ENCODE peak calls at places on chromosome 18, in six cellular contexts. U, H, P, D, G and N are unnamed samples.

GRCh38 chr18:21167641-21168372 is 56.2 kb upstream of the ROCK1 start:
- DNase-seq in U (no peak), H (peak), P (no peak), D (peak), G (no peak), N (no peak)

GRCh38 chr18:67300498-67300897 is 216.0 kb downstream of the DSEL start:
- DNase-seq in U (no peak), H (peak), P (no peak), D (no peak), G (no peak), N (no peak)

GRCh38 chr18:68288408-68288807 is 426.5 kb downstream of the TMX3 start:
- DNase-seq in U (no peak), H (no peak), P (no peak), D (no peak), G (no peak), N (no peak)

GRCh38 chr18:10265560-10266235 is 188.7 kb upstream of the APCDD1 start:
- DNase-seq in U (no peak), H (no peak), P (no peak), D (no peak), G (peak), N (no peak)

GRCh38 chr18:63322908-63323634 is 3.5 kb upstream of the BCL2 start:
- DNase-seq in U (peak), H (peak), P (peak), D (peak), G (peak), N (peak)

GRCh38 chr18:76955529-76956170 is 133.3 kb downstream of the ZNF236 start:
- DNase-seq in U (no peak), H (no peak), P (no peak), D (no peak), G (no peak), N (no peak)

GRCh38 chr18:11994346-11994707 is 13.0 kb downstream of the IMPA2 start:
- DNase-seq in U (no peak), H (peak), P (peak), D (no peak), G (peak), N (no peak)

GRCh38 chr18:12296087-12296403 is 12.0 kb upstream of the TUBB6 start:
- DNase-seq in U (no peak), H (no peak), P (peak), D (no peak), G (peak), N (no peak)

GRCh38 chr18:32956591-32957310 is 183.9 kb upstream of the KLHL14 start:
- DNase-seq in U (no peak), H (peak), P (peak), D (no peak), G (no peak), N (no peak)

GRCh38 chr18:58216071-58216471 is 172.0 kb downstream of the NEDD4L start:
- DNase-seq in U (no peak), H (no peak), P (no peak), D (no peak), G (no peak), N (no peak)

GRCh38 chr18:49160075-49160930 is 209.5 kb upstream of the SMAD7 start:
- DNase-seq in U (no peak), H (no peak), P (peak), D (no peak), G (no peak), N (no peak)

GRCh38 chr18:35088931-35089330 is 47.7 kb downstream of the MAPRE2 start:
- DNase-seq in U (no peak), H (no peak), P (peak), D (no peak), G (peak), N (no peak)

GRCh38 chr18:72840109-72840508 is 27.7 kb downstream of the NETO1 start:
- DNase-seq in U (no peak), H (no peak), P (no peak), D (no peak), G (no peak), N (no peak)

GRCh38 chr18:13389491-13390131 is 171.1 kb downstream of the LDLRAD4 start:
- DNase-seq in U (no peak), H (no peak), P (no peak), D (no peak), G (no peak), N (no peak)

GRCh38 chr18:46555724-46556123 is 101.3 kb downstream of the LOXHD1 start:
- DNase-seq in U (no peak), H (no peak), P (peak), D (no peak), G (no peak), N (no peak)

GRCh38 chr18:46459789-46460455 is 197.1 kb downstream of the LOXHD1 start:
- DNase-seq in U (no peak), H (no peak), P (no peak), D (no peak), G (no peak), N (no peak)

GRCh38 chr18:77811510-77811909 is 561.9 kb downstream of the GALR1 start:
- DNase-seq in U (no peak), H (peak), P (no peak), D (no peak), G (no peak), N (no peak)

GRCh38 chr18:63099848-63100625 is 219.5 kb downstream of the BCL2 start:
- DNase-seq in U (no peak), H (no peak), P (no peak), D (no peak), G (no peak), N (no peak)

GRCh38 chr18:38963943-38964660 is 1398.5 kb upstream of the CELF4 start:
- DNase-seq in U (no peak), H (no peak), P (no peak), D (no peak), G (no peak), N (no peak)

GRCh38 chr18:58615150-58616132 is 13.4 kb downstream of the ALPK2 start:
- DNase-seq in U (peak), H (peak), P (peak), D (no peak), G (no peak), N (no peak)

GRCh38 chr18:41444943-41445342 is 510.1 kb upstream of the PIK3C3 start:
- DNase-seq in U (no peak), H (no peak), P (no peak), D (no peak), G (no peak), N (no peak)

GRCh38 chr18:13218376-13219011 is at the start of gene LDLRAD4:
- DNase-seq in U (peak), H (no peak), P (no peak), D (peak), G (no peak), N (no peak)

GRCh38 chr18:40250218-40250617 is 1704.8 kb upstream of the PIK3C3 start:
- DNase-seq in U (no peak), H (no peak), P (no peak), D (no peak), G (no peak), N (no peak)

GRCh38 chr18:13982136-13982535 is 66.8 kb upstream of the MC2R start:
- DNase-seq in U (no peak), H (no peak), P (no peak), D (no peak), G (no peak), N (no peak)

GRCh38 chr18:712401-713134 is at the start of gene ENOSF1:
- DNase-seq in U (peak), H (peak), P (peak), D (peak), G (peak), N (peak)

GRCh38 chr18:3885209-3885792 is 435.3 kb downstream of the TGIF1 start:
- DNase-seq in U (no peak), H (no peak), P (no peak), D (no peak), G (no peak), N (no peak)

GRCh38 chr18:77676901-77677300 is 427.3 kb downstream of the GALR1 start:
- DNase-seq in U (no peak), H (no peak), P (no peak), D (no peak), G (no peak), N (no peak)

GRCh38 chr18:7221424-7222155 is 9.3 kb upstream of the LRRC30 start:
- DNase-seq in U (no peak), H (peak), P (peak), D (peak), G (peak), N (no peak)
- TF ChIP-seq CTCF in U (no peak), H (peak), P (peak), D (peak), G (peak), N (peak)

DNA sequence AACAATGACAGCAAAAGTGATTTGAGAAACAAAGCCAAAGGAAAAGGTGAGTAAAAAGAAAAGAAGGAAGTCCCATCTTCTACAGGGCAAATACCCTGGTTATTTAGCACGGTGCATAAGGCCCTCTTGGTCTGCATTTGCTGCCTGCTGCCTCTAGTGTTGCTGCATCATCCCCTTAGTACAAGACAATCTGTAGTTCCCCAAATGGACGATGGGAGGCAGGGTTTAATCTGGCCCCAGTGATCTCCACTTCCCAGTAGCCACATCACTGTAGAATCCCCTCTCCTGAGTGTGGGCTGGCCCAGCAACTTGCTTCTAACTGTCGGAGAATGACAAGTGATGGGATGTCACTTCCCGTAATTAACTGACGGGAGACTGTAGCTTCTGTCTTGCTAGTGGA is 85.1 kb downstream of the CTAGE1 start:
- DNase-seq in U (no peak), H (no peak), P (no peak), D (no peak), G (no peak), N (no peak)
- TF ChIP-seq CTCF in U (no peak), H (peak), P (peak), D (peak), G (peak), N (no peak)

GRCh38 chr18:70464343-70465114 is 175.7 kb downstream of the SOCS6 start:
- DNase-seq in U (peak), H (peak), P (peak), D (peak), G (peak), N (peak)
- TF ChIP-seq CTCF in U (no peak), H (peak), P (peak), D (peak), G (peak), N (peak)

DNA sequence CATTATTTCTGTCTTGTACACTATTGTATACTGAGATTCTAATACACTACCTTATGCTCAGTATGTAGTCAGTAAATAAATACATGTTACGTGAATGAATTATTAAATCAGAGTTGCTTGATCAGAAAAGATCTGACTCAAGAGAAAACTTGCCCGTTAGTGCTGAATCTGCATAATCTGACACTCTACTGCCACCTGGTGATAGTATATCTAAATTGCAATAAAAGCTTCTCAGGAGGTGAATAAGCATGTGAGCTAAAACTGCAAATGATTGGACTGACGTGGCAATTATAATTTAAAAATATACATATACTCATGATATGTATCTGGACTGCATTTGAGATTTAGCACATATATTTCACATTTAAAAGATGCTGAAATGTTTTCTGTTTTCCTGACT is 70.4 kb downstream of the KIAA1328 start:
- DNase-seq in U (no peak), H (peak), P (peak), D (no peak), G (peak), N (no peak)
- TF ChIP-seq CTCF in U (no peak), H (peak), P (peak), D (peak), G (peak), N (peak)

GRCh38 chr18:60389314-60389713 is 16.7 kb upstream of the MC4R start:
- DNase-seq in U (no peak), H (no peak), P (no peak), D (no peak), G (no peak), N (peak)
- TF ChIP-seq CTCF in U (no peak), H (no peak), P (no peak), D (no peak), G (no peak), N (no peak)

DNA sequence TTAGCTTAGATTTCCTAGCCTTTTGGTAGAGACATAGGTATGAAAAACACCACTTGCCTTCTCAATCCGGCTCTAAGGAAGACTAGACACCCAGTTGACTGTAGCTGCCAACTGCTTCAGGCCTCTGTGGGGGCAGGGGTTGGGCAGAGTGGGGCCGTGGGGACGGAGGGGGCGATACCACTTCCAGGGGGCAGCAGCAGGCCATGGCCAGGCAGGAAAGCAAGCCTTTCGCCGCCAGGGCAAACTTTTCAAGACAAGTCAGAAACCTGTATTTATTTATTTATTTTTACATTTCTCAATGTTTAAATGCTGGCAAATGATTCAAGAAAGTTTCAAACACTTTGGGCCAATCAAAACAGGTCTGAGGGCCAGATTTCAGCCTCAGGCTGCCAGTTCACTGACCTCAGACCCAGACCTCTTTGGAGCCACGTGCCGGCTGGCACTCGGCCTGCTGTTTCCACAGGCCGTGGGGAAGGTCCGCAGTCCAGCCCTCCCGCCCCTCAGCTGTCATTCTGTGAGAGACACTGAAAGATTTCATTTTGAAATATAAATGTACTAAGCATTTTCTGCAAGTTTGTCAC is 63.8 kb downstream of the MEX3C start:
- DNase-seq in U (no peak), H (no peak), P (no peak), D (no peak), G (no peak), N (no peak)
- TF ChIP-seq CTCF in U (no peak), H (no peak), P (no peak), D (no peak), G (no peak), N (no peak)

GRCh38 chr18:74082476-74083070 is 65.1 kb downstream of the FBXO15 start:
- DNase-seq in U (peak), H (peak), P (peak), D (peak), G (peak), N (no peak)
- TF ChIP-seq CTCF in U (no peak), H (peak), P (peak), D (peak), G (peak), N (no peak)

DNA sequence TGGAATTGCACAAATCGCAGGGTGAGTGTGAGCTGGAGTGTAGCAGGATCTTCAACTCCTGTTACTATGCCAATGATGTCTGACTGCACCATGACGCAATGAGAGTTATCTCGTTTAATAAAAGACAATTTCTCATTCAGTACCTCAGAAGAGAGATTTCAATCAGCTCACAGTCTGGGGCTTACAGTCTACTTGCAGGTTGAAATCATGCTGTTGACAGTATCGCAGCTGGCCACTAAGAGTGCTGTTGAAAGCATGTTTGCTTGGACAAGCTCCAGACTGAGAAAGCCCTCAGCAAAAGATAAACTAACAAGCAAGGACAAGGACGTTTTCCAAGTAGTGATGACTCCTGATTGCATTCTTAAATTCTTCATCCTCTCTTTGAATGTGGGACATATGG is 145.2 kb upstream of the SYT4 start:
- DNase-seq in U (no peak), H (no peak), P (no peak), D (no peak), G (no peak), N (no peak)
- TF ChIP-seq CTCF in U (no peak), H (no peak), P (no peak), D (peak), G (no peak), N (no peak)

DNA sequence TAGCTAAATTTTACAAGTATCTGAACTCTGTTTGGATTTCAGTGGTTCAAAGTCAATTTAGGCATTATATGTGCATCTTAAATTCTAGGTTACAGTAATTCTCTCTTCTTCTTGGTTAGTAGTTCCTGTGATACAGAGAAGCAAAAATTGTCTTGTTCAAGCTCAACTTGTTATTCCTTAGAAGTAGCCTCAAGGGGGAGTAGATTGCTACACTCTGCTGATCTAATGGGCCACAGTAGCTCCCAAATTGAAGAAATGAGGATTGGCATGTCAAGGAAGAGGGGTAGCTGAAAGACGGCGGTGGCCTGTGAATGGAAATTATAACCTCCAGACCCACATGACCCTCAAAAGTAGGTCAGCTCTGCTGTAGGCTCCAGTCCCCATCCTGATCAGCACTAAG is 334.7 kb downstream of the HRH4 start:
- DNase-seq in U (no peak), H (no peak), P (no peak), D (no peak), G (no peak), N (no peak)
- TF ChIP-seq CTCF in U (no peak), H (no peak), P (no peak), D (no peak), G (no peak), N (no peak)